ENCODE peak calls at places on chromosomes 13 and 19, in six cellular contexts. B is fibroblast of mammary gland, H is OCI-LY7, V is NB4, M is fibroblast of lung, S is thoracic aorta. F is an unnamed sample.

GRCh38 chr13:40191186-40191980 is 475.1 kb downstream of the FOXO1 start:
- DNase-seq in V (no peak), S (no peak), H (no peak), M (peak; percentile 15), B (no peak), F (no peak)

GRCh38 chr13:20405691-20406090 is 120.0 kb downstream of the CRYL1 start:
- DNase-seq in S (no peak), H (no peak), B (no peak), V (no peak), M (no peak), F (no peak)

GRCh38 chr13:21741396-21741795 is 70.5 kb downstream of the FGF9 start:
- DNase-seq in B (no peak), V (no peak), M (no peak), H (no peak), S (no peak), F (no peak)

GRCh38 chr13:44331912-44332840 is 41.4 kb upstream of the SERP2 start:
- DNase-seq in B (peak; percentile 90), S (peak; percentile 71), V (peak; percentile 71), M (peak; percentile 92), H (no peak), F (no peak)

GRCh38 chr13:72458701-72459100 is 268.7 kb downstream of the MZT1 start:
- DNase-seq in H (no peak), S (no peak), V (no peak), B (peak; percentile 2), M (peak; percentile 67), F (no peak)

GRCh38 chr13:111326981-111327642 is 6.7 kb downstream of the TEX29 start:
- DNase-seq in V (no peak), M (no peak), B (no peak), S (no peak), H (no peak), F (no peak)

GRCh38 chr13:73075546-73075945 is 16.7 kb downstream of the KLF5 start:
- DNase-seq in V (no peak), S (no peak), H (no peak), B (no peak), M (no peak), F (no peak)

GRCh38 chr13:113842336-113843062 is 21.4 kb downstream of the GAS6 start:
- DNase-seq in B (no peak), V (no peak), M (no peak), S (no peak), H (no peak), F (no peak)

GRCh38 chr13:97855570-97855970 is 97.9 kb upstream of the IPO5 start:
- DNase-seq in V (peak; percentile 65), M (peak; percentile 93), B (peak; percentile 91), S (no peak), H (peak; percentile 61), F (no peak)

GRCh38 chr13:99726261-99726894 is 225.1 kb downstream of the TM9SF2 start:
- DNase-seq in S (no peak), B (no peak), H (no peak), V (no peak), M (no peak), F (no peak)

GRCh38 chr13:52804202-52804641 is 44.2 kb downstream of the PCDH8 start:
- DNase-seq in B (no peak), V (no peak), H (no peak), M (no peak), S (no peak), F (no peak)

GRCh38 chr13:40340368-40341085 is 325.9 kb downstream of the FOXO1 start:
- DNase-seq in M (no peak), H (no peak), S (no peak), B (no peak), V (no peak), F (no peak)

GRCh38 chr19:55241935-55242464 is 13.4 kb upstream of the TMEM86B start:
- DNase-seq in B (no peak), V (no peak), M (no peak), H (no peak), S (no peak), F (no peak)

GRCh38 chr19:39474139-39474620 is 6.5 kb upstream of the TIMM50 start:
- DNase-seq in S (no peak), M (peak; percentile 31), B (peak; percentile 31), H (peak; percentile 65), V (peak; percentile 50), F (no peak)

GRCh38 chr19:21765151-21765550 is 2.2 kb downstream of the ZNF100 start:
- DNase-seq in B (peak; percentile 4), M (no peak), S (no peak), V (no peak), H (no peak), F (no peak)

GRCh38 chr19:47723573-47723923 is 10.3 kb downstream of the EHD2 start:
- DNase-seq in B (peak; percentile 94), V (peak; percentile 98), H (no peak), S (no peak), M (peak; percentile 93), F (no peak)
- H3K4me3 ChIP-seq in B (peak overlapping the region; percentile 5), V (peak overlapping the region; percentile 25), H (no peak overlapping the region), S (peak overlapping the region; percentile 60), M (peak overlapping the region; percentile 29), F (no peak overlapping the region)

DNA sequence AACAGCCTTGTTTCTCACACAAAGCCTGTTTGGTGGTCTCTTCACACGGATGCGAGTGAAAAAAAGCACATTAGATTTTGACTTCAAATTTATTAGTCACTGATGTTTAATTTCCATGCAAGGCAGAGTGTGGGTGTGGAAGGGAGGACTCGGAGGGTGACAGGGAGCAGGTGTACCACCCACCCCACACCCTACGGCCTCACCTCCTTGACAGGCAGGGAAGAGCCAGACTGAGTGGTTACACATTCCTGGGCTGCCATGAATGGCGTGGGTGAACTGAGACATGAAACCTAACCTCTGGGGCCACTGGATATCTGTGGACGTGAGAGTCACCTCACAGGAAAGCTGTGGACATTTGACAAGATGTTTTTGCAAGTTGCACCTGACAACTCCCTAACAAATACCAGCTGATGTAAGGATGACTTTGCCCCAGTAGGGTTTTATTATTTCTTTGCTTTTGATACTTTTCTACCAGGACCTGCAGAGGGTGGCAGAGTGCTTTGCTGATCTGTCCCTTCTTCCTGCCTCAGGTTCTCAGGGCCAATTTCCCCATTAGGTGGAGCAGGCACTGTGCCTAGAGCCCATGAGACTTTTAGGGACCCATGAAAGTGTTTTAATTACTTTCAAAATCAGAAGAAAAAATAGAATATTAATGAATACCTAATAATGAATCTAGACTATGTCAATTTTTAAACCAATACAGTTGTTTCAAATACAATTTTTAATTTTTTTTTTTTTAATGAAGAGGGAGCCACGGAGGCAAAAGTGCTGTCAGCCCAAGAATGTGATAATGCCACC is 58.2 kb upstream of the CYSLTR2 start:
- DNase-seq in S (no peak), H (peak; percentile 68), V (peak; percentile 75), B (peak; percentile 74), M (peak; percentile 82), F (no peak)
- TF ChIP-seq CTCF in S (peak; percentile 37), H (peak; percentile 85), V (peak; percentile 52), B (peak; percentile 80), M (peak; percentile 76), F (no peak)

GRCh38 chr19:8487137-8487851 is 15.1 kb downstream of the PRAM1 start:
- DNase-seq in M (no peak), H (no peak), V (peak; percentile 100), B (no peak), S (no peak), F (no peak)

GRCh38 chr19:8488351-8488750 is 14.1 kb downstream of the PRAM1 start:
- DNase-seq in S (no peak), B (no peak), M (no peak), H (no peak), V (peak; percentile 33), F (no peak)

GRCh38 chr19:8486661-8487136 is 15.7 kb downstream of the PRAM1 start:
- DNase-seq in S (no peak), B (no peak), V (no peak), M (no peak), H (no peak), F (no peak)

GRCh38 chr19:8484331-8484894 is 18.0 kb downstream of the PRAM1 start:
- DNase-seq in B (no peak), M (no peak), V (no peak), H (no peak), S (no peak), F (peak; percentile 68)

GRCh38 chr19:8485561-8486371 is 16.7 kb downstream of the PRAM1 start:
- DNase-seq in M (no peak), V (no peak), H (no peak), S (no peak), B (no peak), F (no peak)
- H3K4me3 ChIP-seq in M (no peak overlapping the region), V (no peak overlapping the region), H (no peak overlapping the region), S (no peak overlapping the region), B (no peak overlapping the region), F (no peak overlapping the region)

GRCh38 chr19:51904331-51905165 is at the start of gene ZNF649:
- DNase-seq in M (peak; percentile 86), H (peak; percentile 81), V (peak; percentile 89), S (peak; percentile 29), B (peak; percentile 83), F (peak; percentile 71)
- TF ChIP-seq CTCF in M (peak; percentile 13), H (no peak), V (no peak), S (no peak), B (no peak), F (no peak)

F was measured in lower leg skin.